ENCODE peak calls at places on chromosome 4, in seven cellular contexts. N, V, E, U, L, F and D are unnamed samples. For H4K20me1, the result is how much of the 10 kb centered on the place peaks cover.

GRCh38 chr4:73679836-73680235 is 59.6 kb upstream of the RASSF6 start:
- DNase-seq in L (no peak), N (peak), F (no peak), E (peak), U (no peak), V (no peak), D (no peak)

GRCh38 chr4:125187621-125188176 is 127.1 kb upstream of the FAT4 start:
- DNase-seq in F (no peak), U (no peak), E (peak), N (peak), V (no peak), L (no peak), D (peak)

GRCh38 chr4:83961575-83961974 is 425.7 kb downstream of the GPAT3 start:
- DNase-seq in N (peak), F (no peak), U (no peak), V (no peak), E (no peak), L (no peak), D (no peak)

GRCh38 chr4:20251796-20252655 is at the start of gene SLIT2:
- DNase-seq in E (peak), N (peak), U (peak), F (peak), L (peak), V (no peak), D (peak)

GRCh38 chr4:146398404-146398803 is 123.3 kb downstream of the SLC10A7 start:
- DNase-seq in L (no peak), U (no peak), E (no peak), V (no peak), N (no peak), F (no peak), D (no peak)

GRCh38 chr4:84966382-84967291 is at the start of gene WDFY3:
- DNase-seq in E (peak), F (peak), L (peak), V (no peak), N (peak), U (peak), D (peak)

GRCh38 chr4:90025248-90025647 is 101.9 kb upstream of the CCSER1 start:
- DNase-seq in E (peak), N (peak), U (no peak), F (peak), V (no peak), L (peak), D (no peak)

GRCh38 chr4:176302283-176303275 is 17.2 kb upstream of the SPCS3 start:
- DNase-seq in V (no peak), U (no peak), L (peak), F (no peak), E (no peak), N (peak), D (no peak)

GRCh38 chr4:19577121-19577520 is 674.6 kb upstream of the SLIT2 start:
- DNase-seq in N (peak), L (no peak), E (no peak), U (no peak), V (no peak), F (no peak), D (no peak)

GRCh38 chr4:40991908-40992307 is 222.4 kb downstream of the APBB2 start:
- DNase-seq in F (no peak), E (no peak), L (no peak), U (no peak), V (peak), N (no peak), D (no peak)

GRCh38 chr4:82784615-82785247 is 13.9 kb downstream of the SCD5 start:
- DNase-seq in U (no peak), L (no peak), N (peak), V (no peak), F (no peak), E (peak), D (no peak)

GRCh38 chr4:123380728-123381716 is 15.6 kb upstream of the SPRY1 start:
- DNase-seq in F (no peak), L (no peak), V (no peak), E (no peak), N (no peak), U (no peak), D (no peak)

GRCh38 chr4:39464886-39465501 is 6.1 kb downstream of the LIAS start:
- DNase-seq in E (peak), N (peak), F (no peak), V (no peak), U (no peak), L (peak), D (no peak)

GRCh38 chr4:67881226-67881625 is 2.6 kb downstream of the TMPRSS11D start:
- DNase-seq in N (no peak), V (no peak), E (no peak), U (no peak), F (no peak), L (no peak), D (no peak)

GRCh38 chr4:151015458-151016344 is 617 bp upstream of the LRBA start:
- DNase-seq in E (peak), V (peak), U (peak), F (peak), L (peak), N (peak), D (peak)

GRCh38 chr4:181582595-181582994 is 660.6 kb upstream of the TENM3 start:
- DNase-seq in L (no peak), F (peak), N (no peak), E (no peak), U (no peak), V (peak), D (no peak)

GRCh38 chr4:83851261-83852084 is 315.6 kb downstream of the GPAT3 start:
- DNase-seq in L (peak), E (no peak), N (peak), V (no peak), F (peak), U (no peak), D (peak)

GRCh38 chr4:15040916-15041463 is 38.7 kb downstream of the CPEB2 start:
- DNase-seq in N (peak), L (no peak), V (no peak), U (no peak), F (peak), E (no peak), D (no peak)

DNA sequence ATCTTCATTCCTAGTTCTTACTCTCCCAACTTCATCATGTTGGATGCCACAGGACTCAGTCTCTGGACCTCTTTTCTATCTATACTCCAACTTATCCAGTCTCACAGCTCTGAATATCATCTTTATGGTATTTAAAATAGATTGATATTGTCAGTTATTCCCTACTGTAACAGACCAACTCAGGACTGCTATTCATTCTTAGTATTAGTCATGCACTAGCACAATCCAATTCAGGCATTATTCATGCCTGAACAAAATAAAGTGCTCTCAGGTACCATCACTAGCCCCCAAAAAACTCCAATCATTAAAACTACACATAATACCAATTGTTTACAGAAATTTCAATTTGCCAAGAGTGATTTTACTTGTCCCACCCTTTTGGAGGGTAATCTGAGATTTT is 37.7 kb downstream of the FRYL start:
- DNase-seq in U (no peak), N (peak), F (no peak), L (no peak), V (no peak), E (peak), D (no peak)
- H4K20me1 ChIP-seq in U (under half), N (under half), F (under half), L (under half), V (under half), E (under half), D (under half)

GRCh38 chr4:1312821-1313640 is 23.3 kb downstream of the MAEA start:
- DNase-seq in F (no peak), L (no peak), U (no peak), E (no peak), N (no peak), V (no peak), D (no peak)

GRCh38 chr4:1310031-1310795 is 20.5 kb downstream of the MAEA start:
- DNase-seq in E (no peak), U (no peak), N (peak), L (no peak), V (no peak), F (no peak), D (no peak)

GRCh38 chr4:1309261-1310010 is 19.7 kb downstream of the MAEA start:
- DNase-seq in E (peak), U (peak), L (peak), F (peak), N (peak), V (peak), D (no peak)

GRCh38 chr4:1307951-1308735 is 18.5 kb downstream of the MAEA start:
- DNase-seq in N (no peak), L (no peak), U (no peak), V (no peak), F (no peak), E (no peak), D (no peak)

DNA sequence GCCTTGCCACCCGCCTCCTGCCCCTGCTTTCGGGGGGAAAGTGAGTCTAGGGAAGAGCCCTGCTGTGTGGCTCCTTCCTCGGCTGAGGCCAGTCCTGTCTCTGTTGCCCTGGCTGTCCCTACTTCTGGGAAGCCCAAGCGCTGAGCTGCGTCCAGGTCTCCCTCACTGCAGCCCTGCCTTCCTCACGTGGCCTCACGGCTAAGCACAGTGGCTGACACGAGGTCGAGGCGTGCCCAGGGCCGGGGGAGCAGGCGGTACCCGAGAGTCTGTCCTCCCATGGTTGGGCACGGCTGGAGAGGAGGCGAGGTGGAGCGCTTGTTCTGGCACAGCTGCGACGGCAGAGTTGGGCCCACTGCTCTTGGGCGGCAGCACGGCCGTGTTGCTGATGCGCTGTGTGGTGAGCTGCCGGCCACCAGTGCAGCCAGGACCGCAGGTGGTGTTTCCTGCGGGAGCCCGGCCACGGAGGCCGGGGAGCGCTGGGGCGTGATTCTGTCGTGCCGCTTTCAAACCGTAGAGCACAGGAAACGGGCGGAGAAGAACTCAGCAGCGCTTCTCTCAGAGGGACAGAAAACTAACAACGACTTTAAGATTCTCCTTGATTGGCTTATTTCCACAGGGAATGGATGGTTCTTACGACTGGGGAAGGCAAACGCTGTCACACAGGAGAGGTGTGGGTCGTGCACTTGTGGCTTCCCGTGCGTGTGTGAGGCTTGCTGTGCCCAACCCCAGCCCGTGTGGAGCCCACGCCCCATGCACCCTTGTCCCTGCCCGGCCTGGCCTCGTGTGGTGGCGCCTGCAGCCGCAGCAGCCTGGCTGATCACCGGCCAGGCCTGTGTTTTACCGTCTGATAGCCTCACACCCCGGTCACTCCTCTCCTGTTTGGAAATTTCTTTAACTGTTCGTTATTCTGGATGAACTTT is 21.4 kb downstream of the MAEA start:
- DNase-seq in E (no peak), V (peak), N (no peak), U (no peak), L (no peak), F (no peak), D (no peak)
- H4K20me1 ChIP-seq in E (under half), V (under half), N (under half), U (under half), L (under half), F (under half), D (half or more)

DNA sequence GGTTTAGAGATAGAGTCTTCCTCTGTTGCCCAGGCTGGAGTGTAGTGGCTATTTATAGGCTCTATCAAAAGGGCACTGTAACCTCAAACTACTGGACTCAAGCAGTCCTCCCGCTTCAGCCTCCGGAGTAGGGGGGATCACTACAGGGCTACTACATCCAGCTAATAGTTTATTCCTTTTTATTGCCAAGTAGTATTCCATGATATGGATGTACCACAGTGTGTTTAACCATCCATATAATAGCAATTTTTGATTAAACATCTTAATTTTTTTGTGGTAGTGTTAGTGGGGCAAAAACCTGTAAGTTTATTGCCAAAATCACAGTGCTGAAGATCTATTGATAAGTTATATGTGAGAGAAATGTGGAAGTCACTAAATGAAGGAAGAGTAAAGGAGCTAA is 2.6 kb upstream of the NDUFC1 start:
- DNase-seq in U (no peak), V (no peak), F (no peak), N (no peak), E (no peak), L (no peak), D (no peak)
- H4K20me1 ChIP-seq in U (under half), V (under half), F (half or more), N (half or more), E (under half), L (under half), D (half or more)

GRCh38 chr4:761739-762138 is 56.1 kb downstream of the PCGF3 start:
- DNase-seq in V (no peak), N (no peak), E (no peak), L (no peak), U (no peak), F (no peak), D (no peak)

GRCh38 chr4:754221-755120 is 48.8 kb downstream of the PCGF3 start:
- DNase-seq in U (no peak), V (no peak), N (no peak), L (no peak), F (no peak), E (no peak), D (no peak)

GRCh38 chr4:760616-761015 is 55.0 kb downstream of the PCGF3 start:
- DNase-seq in E (no peak), N (no peak), V (no peak), F (no peak), L (no peak), U (no peak), D (no peak)

GRCh38 chr4:761086-761485 is 55.5 kb downstream of the PCGF3 start:
- DNase-seq in V (no peak), L (no peak), F (no peak), U (no peak), E (no peak), N (no peak), D (no peak)

GRCh38 chr4:757111-757510 is 51.5 kb downstream of the PCGF3 start:
- DNase-seq in V (no peak), F (no peak), U (no peak), L (no peak), N (no peak), E (no peak), D (no peak)
- H4K20me1 ChIP-seq in V (under half), F (under half), U (under half), L (under half), N (under half), E (under half), D (under half)

DNA sequence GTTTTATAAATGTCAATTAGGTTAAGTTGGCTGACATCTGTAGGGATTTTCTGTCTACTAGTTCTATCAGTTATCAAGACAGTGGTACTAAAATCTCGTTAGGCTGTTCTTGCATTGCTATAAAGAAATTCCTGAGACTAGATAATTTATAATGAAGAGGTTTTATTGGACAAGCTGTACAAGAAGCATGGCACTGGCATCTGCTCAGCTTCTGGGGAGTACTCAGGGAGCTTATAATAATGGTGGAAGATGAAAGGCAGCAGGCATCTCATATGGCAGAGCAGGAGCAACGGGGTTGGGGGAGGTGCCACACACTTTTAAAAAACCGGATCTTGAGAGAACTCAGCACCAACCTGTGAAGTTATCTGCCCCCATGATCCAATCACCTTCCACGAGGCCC is 28.2 kb downstream of the CHIC2 start:
- DNase-seq in F (no peak), E (no peak), L (no peak), V (no peak), N (no peak), U (no peak), D (no peak)
- H4K20me1 ChIP-seq in F (under half), E (under half), L (under half), V (under half), N (under half), U (under half), D (under half)